ENCODE peak calls at places on chromosomes 1 and 21, in five cellular contexts. One of them, this sample, is unnamed.

GRCh38 chr1:5311634-5312298 is 657.4 kb downstream of the AJAP1 start:
- DNase-seq in tibial nerve: no peak
- DNase-seq in left lung: no peak
- DNase-seq in adrenal gland: no peak
- DNase-seq in pancreas: no peak
- DNase-seq in this sample: no peak

GRCh38 chr1:151062738-151063371 is 2.7 kb downstream of the MLLT11 start:
- DNase-seq in tibial nerve: no peak
- DNase-seq in left lung: no peak
- DNase-seq in adrenal gland: peak
- DNase-seq in pancreas: no peak
- DNase-seq in this sample: peak

GRCh38 chr1:235465066-235465465 is 39.2 kb downstream of the B3GALNT2 start:
- DNase-seq in tibial nerve: no peak
- DNase-seq in left lung: no peak
- DNase-seq in adrenal gland: no peak
- DNase-seq in pancreas: no peak
- DNase-seq in this sample: no peak

GRCh38 chr1:32989160-32989894 is 24.7 kb upstream of the RNF19B start:
- DNase-seq in tibial nerve: peak
- DNase-seq in left lung: peak
- DNase-seq in adrenal gland: peak
- DNase-seq in pancreas: no peak
- DNase-seq in this sample: peak

GRCh38 chr1:114828251-114828650 is 26.4 kb upstream of the SYCP1 start:
- DNase-seq in tibial nerve: no peak
- DNase-seq in left lung: no peak
- DNase-seq in adrenal gland: no peak
- DNase-seq in pancreas: no peak
- DNase-seq in this sample: peak

GRCh38 chr21:24023402-24023801 is 1583.9 kb downstream of the MRPL39 start:
- DNase-seq in tibial nerve: no peak
- DNase-seq in left lung: no peak
- DNase-seq in adrenal gland: no peak
- DNase-seq in pancreas: no peak
- DNase-seq in this sample: no peak

GRCh38 chr1:224114787-224115175 is 870 bp downstream of the FBXO28 start:
- DNase-seq in tibial nerve: no peak
- DNase-seq in left lung: no peak
- DNase-seq in adrenal gland: no peak
- DNase-seq in pancreas: no peak
- DNase-seq in this sample: peak

GRCh38 chr1:37922767-37923550 is 23.9 kb downstream of the INPP5B start:
- DNase-seq in tibial nerve: no peak
- DNase-seq in left lung: no peak
- DNase-seq in adrenal gland: no peak
- DNase-seq in pancreas: no peak
- DNase-seq in this sample: no peak

GRCh38 chr21:31366825-31367224 is 22.8 kb upstream of the TIAM1 start:
- DNase-seq in tibial nerve: no peak
- DNase-seq in left lung: no peak
- DNase-seq in adrenal gland: peak
- DNase-seq in pancreas: no peak
- DNase-seq in this sample: peak

GRCh38 chr1:212650228-212650627 is 41.7 kb downstream of the ATF3 start:
- DNase-seq in tibial nerve: no peak
- DNase-seq in left lung: no peak
- DNase-seq in adrenal gland: no peak
- DNase-seq in pancreas: no peak
- DNase-seq in this sample: no peak

GRCh38 chr1:9211291-9211811 is 23.2 kb upstream of the H6PD start:
- DNase-seq in tibial nerve: no peak
- DNase-seq in left lung: no peak
- DNase-seq in adrenal gland: no peak
- DNase-seq in pancreas: no peak
- DNase-seq in this sample: peak

GRCh38 chr1:61641578-61642336 is 83.2 kb downstream of the TM2D1 start:
- DNase-seq in tibial nerve: peak
- DNase-seq in left lung: peak
- DNase-seq in adrenal gland: peak
- DNase-seq in pancreas: peak
- DNase-seq in this sample: peak
- H3K4me3 ChIP-seq in tibial nerve: no peak
- H3K4me3 ChIP-seq in left lung: peak
- H3K4me3 ChIP-seq in adrenal gland: no peak
- H3K4me3 ChIP-seq in pancreas: no peak
- H3K4me3 ChIP-seq in this sample: no peak

GRCh38 chr21:26840912-26841311 is 4.3 kb downstream of the ADAMTS1 start:
- DNase-seq in tibial nerve: peak
- DNase-seq in left lung: no peak
- DNase-seq in adrenal gland: no peak
- DNase-seq in pancreas: no peak
- DNase-seq in this sample: peak
- H3K4me3 ChIP-seq in tibial nerve: peak
- H3K4me3 ChIP-seq in left lung: peak
- H3K4me3 ChIP-seq in adrenal gland: no peak
- H3K4me3 ChIP-seq in pancreas: no peak
- H3K4me3 ChIP-seq in this sample: no peak

DNA sequence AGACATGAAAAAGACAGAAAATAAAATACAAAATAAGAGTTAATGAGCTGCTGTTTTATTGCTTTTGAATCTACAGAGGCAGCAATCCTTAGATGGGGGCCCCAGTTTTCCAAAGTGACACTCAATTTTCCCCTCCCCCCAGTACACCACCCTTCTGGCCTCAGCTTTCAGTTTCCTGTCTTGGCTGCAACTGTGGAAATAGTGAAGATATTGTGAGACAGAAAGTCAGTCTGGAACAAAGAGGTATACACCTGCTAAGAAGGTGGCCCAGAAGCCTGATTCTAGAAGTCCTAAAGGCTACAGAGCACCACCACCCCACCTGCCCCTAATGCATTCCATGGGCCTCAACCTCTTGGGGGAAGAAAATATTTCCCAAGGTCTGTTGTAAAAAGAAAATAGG is 1.1 kb upstream of the MTMR11 start:
- DNase-seq in tibial nerve: no peak
- DNase-seq in left lung: no peak
- DNase-seq in adrenal gland: no peak
- DNase-seq in pancreas: no peak
- DNase-seq in this sample: peak
- H3K4me3 ChIP-seq in tibial nerve: no peak
- H3K4me3 ChIP-seq in left lung: peak
- H3K4me3 ChIP-seq in adrenal gland: no peak
- H3K4me3 ChIP-seq in pancreas: no peak
- H3K4me3 ChIP-seq in this sample: no peak

GRCh38 chr1:42848823-42849537 is 2.6 kb downstream of the ZNF691 start:
- DNase-seq in tibial nerve: no peak
- DNase-seq in left lung: no peak
- DNase-seq in adrenal gland: no peak
- DNase-seq in pancreas: no peak
- DNase-seq in this sample: no peak

GRCh38 chr1:42847111-42847580 is 733 bp downstream of the ZNF691 start:
- DNase-seq in tibial nerve: no peak
- DNase-seq in left lung: no peak
- DNase-seq in adrenal gland: no peak
- DNase-seq in pancreas: no peak
- DNase-seq in this sample: no peak

GRCh38 chr1:42845866-42846256 is 552 bp upstream of the ZNF691 start:
- DNase-seq in tibial nerve: no peak
- DNase-seq in left lung: no peak
- DNase-seq in adrenal gland: no peak
- DNase-seq in pancreas: no peak
- DNase-seq in this sample: no peak

GRCh38 chr1:42846257-42847110 is at the start of gene ZNF691:
- DNase-seq in tibial nerve: peak
- DNase-seq in left lung: peak
- DNase-seq in adrenal gland: peak
- DNase-seq in pancreas: peak
- DNase-seq in this sample: peak

DNA sequence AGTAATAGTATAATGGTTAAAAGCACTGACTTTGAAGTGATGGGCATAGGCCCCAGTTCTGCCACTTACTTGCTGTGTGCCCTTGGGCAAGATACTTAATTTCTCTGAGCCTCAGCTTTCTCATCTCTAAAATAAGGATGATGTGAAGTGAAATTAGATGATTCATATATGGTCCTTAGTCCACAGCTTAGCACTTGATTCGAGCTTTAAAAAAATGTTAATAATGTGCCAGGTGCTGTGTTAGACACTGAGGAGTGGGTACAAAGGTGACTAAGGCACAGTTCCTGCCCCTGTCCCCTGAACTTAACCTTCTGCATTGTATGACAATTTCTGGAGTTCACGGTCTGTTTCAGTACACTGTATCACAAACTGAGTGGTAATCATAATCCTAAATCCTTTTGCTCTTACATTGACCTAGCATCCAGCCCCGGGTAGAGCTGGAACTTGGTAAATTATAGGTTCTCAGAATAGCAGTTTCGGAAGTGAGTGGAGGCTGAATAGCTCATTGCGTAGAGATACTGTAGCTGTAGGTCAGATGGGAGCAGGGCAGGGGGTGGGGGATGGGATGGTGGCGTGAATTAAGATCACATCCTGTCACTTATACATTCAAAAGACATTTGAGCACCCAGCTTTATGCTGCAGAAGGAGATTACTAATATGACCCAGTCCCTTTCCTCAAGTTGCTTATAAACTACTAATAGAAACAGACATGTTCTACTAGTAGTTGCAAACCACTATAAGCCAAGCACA is 1.5 kb downstream of the ZNF691 start:
- DNase-seq in tibial nerve: no peak
- DNase-seq in left lung: no peak
- DNase-seq in adrenal gland: no peak
- DNase-seq in pancreas: no peak
- DNase-seq in this sample: no peak
- H3K4me3 ChIP-seq in tibial nerve: no peak
- H3K4me3 ChIP-seq in left lung: peak
- H3K4me3 ChIP-seq in adrenal gland: no peak
- H3K4me3 ChIP-seq in pancreas: peak
- H3K4me3 ChIP-seq in this sample: no peak

DNA sequence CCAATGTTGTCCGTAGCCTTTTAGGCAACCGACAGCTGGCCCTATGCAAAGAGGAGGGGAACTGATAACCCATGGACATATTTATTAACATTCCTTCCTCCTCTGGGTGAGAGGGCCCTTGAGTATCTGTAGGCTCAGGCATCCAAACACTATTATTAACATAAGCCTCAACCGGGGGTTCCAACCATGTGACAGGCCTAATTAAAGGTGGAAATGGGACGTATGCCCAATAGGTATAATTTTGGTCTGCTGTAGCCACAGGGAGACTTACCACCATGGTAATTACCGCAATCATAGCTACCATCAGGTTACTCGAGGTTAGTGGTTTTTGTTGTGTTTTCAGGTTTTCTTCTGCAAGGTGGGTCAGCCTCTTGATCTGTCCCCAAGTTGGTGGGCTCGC is 5.3 kb downstream of the DAP3 start:
- DNase-seq in tibial nerve: no peak
- DNase-seq in left lung: no peak
- DNase-seq in adrenal gland: no peak
- DNase-seq in pancreas: no peak
- DNase-seq in this sample: no peak
- H3K4me3 ChIP-seq in tibial nerve: no peak
- H3K4me3 ChIP-seq in left lung: no peak
- H3K4me3 ChIP-seq in adrenal gland: no peak
- H3K4me3 ChIP-seq in pancreas: no peak
- H3K4me3 ChIP-seq in this sample: no peak

DNA sequence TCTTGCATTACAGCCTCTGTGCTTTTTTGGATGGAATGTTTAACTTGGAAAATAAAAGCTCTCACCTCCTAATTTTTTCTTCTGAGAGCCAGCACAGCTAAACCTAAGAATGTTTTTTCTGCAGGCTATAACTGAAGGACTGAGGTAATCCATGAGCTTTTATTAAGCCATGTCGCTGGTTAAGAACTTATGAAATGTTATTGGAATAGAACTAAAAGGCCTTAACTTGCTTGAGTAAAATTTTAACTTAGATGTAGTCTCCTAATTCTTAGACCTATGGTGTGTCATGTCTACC is 65.9 kb upstream of the RHOU start:
- DNase-seq in tibial nerve: no peak
- DNase-seq in left lung: no peak
- DNase-seq in adrenal gland: no peak
- DNase-seq in pancreas: no peak
- DNase-seq in this sample: no peak
- H3K4me3 ChIP-seq in tibial nerve: no peak
- H3K4me3 ChIP-seq in left lung: no peak
- H3K4me3 ChIP-seq in adrenal gland: no peak
- H3K4me3 ChIP-seq in pancreas: no peak
- H3K4me3 ChIP-seq in this sample: no peak

DNA sequence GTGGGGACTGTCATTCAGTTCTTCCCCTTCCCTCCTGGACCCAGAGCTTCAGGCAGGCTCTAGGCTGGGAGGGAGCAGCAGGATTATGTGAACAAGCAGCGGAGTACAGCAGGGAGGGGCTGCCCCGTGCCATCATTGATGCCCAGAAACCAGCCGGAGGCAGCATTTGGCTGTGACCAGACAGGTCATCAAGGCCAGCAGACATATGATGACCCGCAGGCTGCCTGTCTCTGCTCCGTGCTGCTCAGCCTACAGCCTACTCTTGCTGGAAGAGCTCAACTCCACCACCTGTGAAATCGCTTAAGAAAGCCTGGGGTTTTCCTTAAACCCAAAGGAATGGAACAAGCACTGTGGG is 4.9 kb downstream of the KLHL21 start:
- DNase-seq in tibial nerve: no peak
- DNase-seq in left lung: no peak
- DNase-seq in adrenal gland: peak
- DNase-seq in pancreas: no peak
- DNase-seq in this sample: no peak
- H3K4me3 ChIP-seq in tibial nerve: no peak
- H3K4me3 ChIP-seq in left lung: no peak
- H3K4me3 ChIP-seq in adrenal gland: no peak
- H3K4me3 ChIP-seq in pancreas: no peak
- H3K4me3 ChIP-seq in this sample: no peak

GRCh38 chr1:167517535-167518330 is 596 bp downstream of the CD247 start:
- DNase-seq in tibial nerve: no peak
- DNase-seq in left lung: no peak
- DNase-seq in adrenal gland: peak
- DNase-seq in pancreas: no peak
- DNase-seq in this sample: no peak

GRCh38 chr1:167516404-167517388 is 1.6 kb downstream of the CD247 start:
- DNase-seq in tibial nerve: no peak
- DNase-seq in left lung: no peak
- DNase-seq in adrenal gland: no peak
- DNase-seq in pancreas: no peak
- DNase-seq in this sample: no peak

GRCh38 chr1:167515893-167516321 is 2.4 kb downstream of the CD247 start:
- DNase-seq in tibial nerve: no peak
- DNase-seq in left lung: no peak
- DNase-seq in adrenal gland: no peak
- DNase-seq in pancreas: no peak
- DNase-seq in this sample: no peak

GRCh38 chr1:167514278-167514677 is 4.1 kb downstream of the CD247 start:
- DNase-seq in tibial nerve: no peak
- DNase-seq in left lung: no peak
- DNase-seq in adrenal gland: no peak
- DNase-seq in pancreas: no peak
- DNase-seq in this sample: no peak

GRCh38 chr1:167515461-167515860 is 2.9 kb downstream of the CD247 start:
- DNase-seq in tibial nerve: no peak
- DNase-seq in left lung: no peak
- DNase-seq in adrenal gland: no peak
- DNase-seq in pancreas: no peak
- DNase-seq in this sample: no peak
- H3K4me3 ChIP-seq in tibial nerve: no peak
- H3K4me3 ChIP-seq in left lung: no peak
- H3K4me3 ChIP-seq in adrenal gland: no peak
- H3K4me3 ChIP-seq in pancreas: no peak
- H3K4me3 ChIP-seq in this sample: no peak